ENCODE peak calls at places on chromosomes 3 and 15, in ten cellular contexts. A, U, C, M, Y, X, W, T, B and N are unnamed samples.

GRCh38 chr15:79431636-79432344 is at the start of gene MINAR1:
- DNase-seq in A (peak; percentile 78), U (peak; percentile 65), C (no peak), M (peak; percentile 23), Y (peak; percentile 69), X (peak; percentile 21), W (no peak), T (peak; percentile 16), B (peak; percentile 91), N (no peak)

GRCh38 chr3:168187233-168187632 is 91.5 kb upstream of the GOLIM4 start:
- DNase-seq in A (no peak), U (no peak), C (no peak), M (no peak), Y (no peak), X (no peak), W (no peak), T (no peak), B (no peak), N (no peak)

GRCh38 chr3:22322861-22323260 is 571.9 kb upstream of the ZNF385D start:
- DNase-seq in A (no peak), U (no peak), C (no peak), M (no peak), Y (no peak), X (no peak), W (no peak), T (no peak), B (no peak), N (no peak)

GRCh38 chr3:59809750-59810444 is 760.1 kb upstream of the CFAP20DC start:
- DNase-seq in A (no peak), U (peak; percentile 12), C (peak; percentile 17), M (peak; percentile 64), Y (peak; percentile 29), X (no peak), W (no peak), T (peak; percentile 15), B (peak; percentile 43), N (no peak)

GRCh38 chr15:96052572-96053038 is 277.9 kb upstream of the NR2F2 start:
- DNase-seq in A (no peak), U (peak; percentile 19), C (no peak), M (no peak), Y (no peak), X (no peak), W (no peak), T (no peak), B (no peak), N (no peak)

GRCh38 chr3:189282751-189283150 is 111.0 kb downstream of the TPRG1 start:
- DNase-seq in A (no peak), U (no peak), C (no peak), M (no peak), Y (no peak), X (no peak), W (no peak), T (no peak), B (no peak), N (no peak)

GRCh38 chr15:36988947-36989346 is 111.4 kb downstream of the MEIS2 start:
- DNase-seq in A (no peak), U (no peak), C (no peak), M (no peak), Y (no peak), X (no peak), W (no peak), T (no peak), B (no peak), N (no peak)

GRCh38 chr15:93201940-93202339 is 112.9 kb upstream of the RGMA start:
- DNase-seq in A (no peak), U (no peak), C (no peak), M (no peak), Y (no peak), X (no peak), W (no peak), T (no peak), B (no peak), N (no peak)

GRCh38 chr15:71752604-71753289 is 57.6 kb upstream of the NR2E3 start:
- DNase-seq in A (no peak), U (peak; percentile 74), C (peak; percentile 25), M (peak; percentile 97), Y (peak; percentile 90), X (no peak), W (no peak), T (no peak), B (peak; percentile 96), N (no peak)

GRCh38 chr15:81575436-81576123 is 201.6 kb upstream of the TMC3 start:
- DNase-seq in A (no peak), U (peak; percentile 11), C (no peak), M (no peak), Y (no peak), X (peak; percentile 53), W (no peak), T (no peak), B (no peak), N (no peak)

GRCh38 chr15:88648357-88649214 is 9.8 kb downstream of the ISG20 start:
- DNase-seq in A (no peak), U (peak; percentile 49), C (no peak), M (peak; percentile 64), Y (no peak), X (no peak), W (no peak), T (no peak), B (no peak), N (no peak)

GRCh38 chr15:57476533-57476975 is 100.2 kb downstream of the CGNL1 start:
- DNase-seq in A (no peak), U (no peak), C (no peak), M (no peak), Y (peak; percentile 9), X (no peak), W (no peak), T (no peak), B (peak; percentile 63), N (no peak)

GRCh38 chr3:81929697-81930096 is 168.3 kb upstream of the GBE1 start:
- DNase-seq in A (no peak), U (no peak), C (no peak), M (no peak), Y (no peak), X (no peak), W (no peak), T (no peak), B (no peak), N (no peak)

GRCh38 chr3:72973031-72973723 is 23.4 kb upstream of the PPP4R2 start:
- DNase-seq in A (peak; percentile 12), U (peak; percentile 94), C (no peak), M (no peak), Y (no peak), X (no peak), W (no peak), T (no peak), B (no peak), N (no peak)

GRCh38 chr3:127342735-127343134 is 54.9 kb upstream of the PRR20G start:
- DNase-seq in A (no peak), U (no peak), C (no peak), M (no peak), Y (no peak), X (no peak), W (no peak), T (no peak), B (no peak), N (no peak)

GRCh38 chr15:39851505-39852082 is 68.5 kb downstream of the GPR176 start:
- DNase-seq in A (no peak), U (no peak), C (no peak), M (no peak), Y (no peak), X (no peak), W (no peak), T (no peak), B (no peak), N (no peak)

GRCh38 chr3:185430375-185430774 is 67.4 kb downstream of the MAP3K13 start:
- DNase-seq in A (no peak), U (no peak), C (no peak), M (no peak), Y (no peak), X (no peak), W (no peak), T (no peak), B (no peak), N (no peak)